ENCODE peak calls at places on chromosomes 13 and 19, in nine cellular contexts. T is Peyer's patch, G is ovary, Y is pancreas, I is K562, W is neuronal stem cell, M is A549, D is aorta, O is ascending aorta. U is an unnamed sample.

GRCh38 chr13:42002066-42002465 is 41.2 kb upstream of the VWA8 start:
- DNase-seq in T (no peak), G (no peak), Y (no peak), I (no peak), W (no peak), M (no peak), D (no peak), O (no peak), U (no peak)

GRCh38 chr19:6233051-6233826 is 46.5 kb downstream of the MLLT1 start:
- DNase-seq in T (no peak), G (no peak), Y (peak; percentile 69), I (no peak), W (no peak), M (no peak), D (peak; percentile 72), O (no peak), U (peak; percentile 25)

GRCh38 chr19:56162258-56162657 is 13.6 kb upstream of the GALP start:
- DNase-seq in T (no peak), G (no peak), Y (no peak), I (no peak), W (no peak), M (no peak), D (no peak), O (no peak), U (no peak)

GRCh38 chr13:25037057-25037813 is 58.7 kb upstream of the PABPC3 start:
- DNase-seq in T (no peak), G (no peak), Y (no peak), I (peak; percentile 17), W (peak; percentile 59), M (peak; percentile 67), D (no peak), O (no peak), U (no peak)

GRCh38 chr13:89554801-89555200 is 1792.7 kb upstream of the MIR17HG start:
- DNase-seq in T (no peak), G (no peak), Y (no peak), I (no peak), W (no peak), M (no peak), D (no peak), O (no peak), U (no peak)

GRCh38 chr19:4425531-4425930 is 23.1 kb downstream of the CHAF1A start:
- DNase-seq in T (no peak), G (no peak), Y (no peak), I (no peak), W (no peak), M (no peak), D (no peak), O (no peak), U (no peak)

GRCh38 chr19:28641395-28641794 is 571.6 kb downstream of the UQCRFS1 start:
- DNase-seq in T (no peak), G (no peak), Y (no peak), I (no peak), W (no peak), M (no peak), D (no peak), O (no peak), U (no peak)

GRCh38 chr13:75222031-75222430 is 259.9 kb downstream of the TBC1D4 start:
- DNase-seq in T (no peak), G (no peak), Y (no peak), I (no peak), W (no peak), M (no peak), D (no peak), O (no peak), U (no peak)

GRCh38 chr19:4916292-4917082 is 7.2 kb downstream of the UHRF1 start:
- DNase-seq in T (peak; percentile 55), G (no peak), Y (no peak), I (peak; percentile 17), W (no peak), M (no peak), D (no peak), O (no peak), U (peak; percentile 14)

GRCh38 chr13:37621811-37622361 is 23.3 kb upstream of the POSTN start:
- DNase-seq in T (no peak), G (no peak), Y (no peak), I (no peak), W (no peak), M (no peak), D (peak; percentile 44), O (no peak), U (no peak)

DNA sequence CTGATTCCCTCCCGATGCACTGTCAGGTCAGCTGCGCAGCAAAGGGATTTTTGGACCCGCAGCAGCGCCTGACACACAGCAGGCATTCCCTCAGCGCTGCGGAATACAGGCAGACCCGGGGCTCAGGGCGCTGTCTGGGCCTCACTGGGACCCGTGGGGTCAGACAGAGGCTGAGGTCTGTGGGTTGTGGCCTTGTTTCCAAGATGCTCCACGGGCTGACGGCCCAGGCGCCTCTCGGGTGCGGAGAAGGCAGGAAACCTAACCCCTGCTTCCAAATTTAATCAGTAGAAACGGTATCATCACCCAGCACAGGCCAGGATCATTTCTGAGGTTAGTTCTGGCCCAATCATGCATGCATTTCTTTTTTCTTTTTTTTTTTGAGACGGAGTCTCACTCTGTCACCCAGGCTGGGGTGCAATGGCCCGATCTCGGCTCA is 686 bp upstream of the RNF126 start:
- DNase-seq in T (no peak), G (no peak), Y (no peak), I (no peak), W (no peak), M (no peak), D (no peak), O (no peak), U (no peak)
- H3K4me1 ChIP-seq in T (peaks cover 43% of the 10 kb centered on the region), G (peaks cover 26% of the 10 kb centered on the region), Y (peaks cover 22% of the 10 kb centered on the region), I (peaks cover 55% of the 10 kb centered on the region), W (peaks cover 16% of the 10 kb centered on the region), M (peaks cover 24% of the 10 kb centered on the region), D (no peaks in the 10 kb centered on the region), O (peaks cover 36% of the 10 kb centered on the region), U (peaks cover 35% of the 10 kb centered on the region)

GRCh38 chr13:104571161-104571889 is 1505.1 kb upstream of the SLC10A2 start:
- DNase-seq in T (no peak), G (peak; percentile 16), Y (peak; percentile 30), I (no peak), W (peak; percentile 51), M (peak; percentile 42), D (peak; percentile 58), O (peak; percentile 43), U (peak; percentile 91)
- H3K4me3 ChIP-seq in T (no peak overlapping the region), G (no peak overlapping the region), Y (no peak overlapping the region), I (no peak overlapping the region), W (no peak overlapping the region), M (no peak overlapping the region), D (peak overlapping the region; percentile 6), O (peak overlapping the region; percentile 45), U (no peak overlapping the region)

GRCh38 chr19:2333807-2334211 is 5.3 kb downstream of the SPPL2B start:
- DNase-seq in T (no peak), G (no peak), Y (peak; percentile 25), I (no peak), W (no peak), M (no peak), D (no peak), O (no peak), U (no peak)

GRCh38 chr19:2335848-2336247 is 7.4 kb downstream of the SPPL2B start:
- DNase-seq in T (no peak), G (no peak), Y (no peak), I (no peak), W (no peak), M (no peak), D (no peak), O (no peak), U (no peak)

GRCh38 chr19:2333027-2333806 is 4.7 kb downstream of the SPPL2B start:
- DNase-seq in T (no peak), G (no peak), Y (no peak), I (no peak), W (no peak), M (no peak), D (no peak), O (no peak), U (peak; percentile 86)

GRCh38 chr19:2334986-2335846 is 6.7 kb downstream of the SPPL2B start:
- DNase-seq in T (no peak), G (no peak), Y (no peak), I (peak; percentile 71), W (no peak), M (no peak), D (no peak), O (no peak), U (no peak)

DNA sequence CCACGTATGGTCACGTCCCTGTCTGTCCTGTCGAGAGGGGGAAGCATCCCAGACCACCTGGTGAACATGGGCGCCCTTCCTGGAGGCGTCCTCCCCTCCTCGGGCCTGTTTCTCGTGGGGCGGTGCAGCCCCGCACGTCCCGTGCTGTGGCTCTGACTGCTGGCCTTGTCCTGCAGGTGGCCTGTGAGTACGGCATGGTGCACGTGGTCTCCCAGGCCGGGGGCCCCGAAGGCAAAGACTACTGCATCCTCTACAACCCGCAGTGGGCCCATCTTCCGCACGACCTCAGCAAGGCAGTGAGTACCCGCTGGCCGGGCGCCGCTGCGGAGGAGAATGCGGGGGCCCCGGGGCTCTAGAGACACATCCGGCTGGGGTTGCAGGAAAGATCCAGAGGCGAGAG is 5.9 kb downstream of the SPPL2B start:
- DNase-seq in T (no peak), G (no peak), Y (no peak), I (no peak), W (no peak), M (no peak), D (no peak), O (no peak), U (peak; percentile 56)
- H3K4me1 ChIP-seq in T (peaks cover 17% of the 10 kb centered on the region), G (peaks cover 8% of the 10 kb centered on the region), Y (peaks cover 41% of the 10 kb centered on the region), I (peaks cover 74% of the 10 kb centered on the region), W (peaks cover 26% of the 10 kb centered on the region), M (peaks cover 19% of the 10 kb centered on the region), D (no peaks in the 10 kb centered on the region), O (peaks cover 17% of the 10 kb centered on the region), U (peaks cover 47% of the 10 kb centered on the region)

GRCh38 chr19:53868091-53868891 is 608 bp downstream of the MYADM start:
- DNase-seq in T (no peak), G (peak; percentile 59), Y (peak; percentile 71), I (peak; percentile 59), W (no peak), M (peak; percentile 80), D (peak; percentile 76), O (no peak), U (peak; percentile 77)

GRCh38 chr19:53864308-53864836 is 3.3 kb upstream of the MYADM start:
- DNase-seq in T (no peak), G (no peak), Y (peak; percentile 31), I (peak; percentile 1), W (no peak), M (peak; percentile 93), D (no peak), O (no peak), U (peak; percentile 71)

GRCh38 chr19:53867225-53868090 is at the start of gene MYADM:
- DNase-seq in T (peak; percentile 96), G (peak; percentile 99), Y (peak; percentile 99), I (peak; percentile 98), W (peak; percentile 100), M (peak; percentile 100), D (peak; percentile 99), O (peak; percentile 99), U (peak; percentile 100)

GRCh38 chr19:53865918-53866696 is 1.6 kb upstream of the MYADM start:
- DNase-seq in T (peak; percentile 37), G (peak; percentile 55), Y (peak; percentile 66), I (peak; percentile 44), W (peak; percentile 79), M (peak; percentile 92), D (peak; percentile 88), O (no peak), U (peak; percentile 86)

DNA sequence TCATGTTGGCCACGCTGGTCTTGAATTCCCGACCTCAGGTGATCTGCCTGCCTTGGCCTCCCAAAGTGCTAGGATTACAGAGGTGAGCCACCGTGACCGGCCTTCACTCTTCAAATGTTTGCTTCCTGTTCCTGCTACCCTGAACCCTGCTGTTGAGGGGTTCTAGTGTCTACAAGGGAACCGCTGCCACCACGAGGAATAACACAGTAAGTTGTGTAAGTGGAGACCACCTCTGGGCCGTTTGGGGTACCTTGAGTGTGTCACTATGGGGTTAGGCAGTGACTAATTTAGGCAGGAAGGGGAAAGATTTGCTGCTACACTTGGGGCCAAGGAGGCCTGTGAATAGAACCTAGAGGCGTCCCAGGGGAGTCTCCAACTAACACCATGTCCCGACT is 2.2 kb upstream of the MYADM start:
- DNase-seq in T (no peak), G (no peak), Y (no peak), I (no peak), W (no peak), M (no peak), D (no peak), O (no peak), U (peak; percentile 15)
- H3K4me3 ChIP-seq in T (peak overlapping the region; percentile 21), G (no peak overlapping the region), Y (no peak overlapping the region), I (no peak overlapping the region), W (peak overlapping the region; percentile 85), M (peak overlapping the region; percentile 69), D (no peak overlapping the region), O (peak overlapping the region; percentile 86), U (no peak overlapping the region)

U was measured in mucosa of descending colon.